ENCODE peak calls at places on chromosomes 6 and 20, in nine cellular contexts. R is NCI-H1092 treated with DMSO at 0.1 percent for 48 hours; L is GM10248; D is AG09309; Q is D341Med; I is NCI-H460; G is A172; V is activated CD4-positive, alpha-beta T cell treated with anti-CD3 and anti-CD28 coated beads, Interleukin-2, amount 50 U/mL, for 24 hours; C is CD8-positive, alpha-beta T cell. P is an unnamed sample.

GRCh38 chr6:32772656-32773055 is 9.3 kb upstream of the HLA-DQB2 start:
- DNase-seq in R (no peak), L (no peak), D (no peak), Q (no peak), I (no peak), G (no peak), V (no peak), C (no peak), P (no peak)

GRCh38 chr6:46993846-46994245 is 48.3 kb downstream of the ADGRF1 start:
- DNase-seq in R (no peak), L (no peak), D (peak; percentile 65), Q (no peak), I (no peak), G (peak; percentile 66), V (no peak), C (no peak), P (peak; percentile 78)

GRCh38 chr6:135667694-135668455 is 170.3 kb upstream of the AHI1 start:
- DNase-seq in R (peak; percentile 94), L (no peak), D (peak; percentile 32), Q (no peak), I (peak; percentile 16), G (peak; percentile 57), V (no peak), C (no peak), P (peak; percentile 39)

GRCh38 chr20:31822421-31823330 is 3.5 kb downstream of the MYLK2 start:
- DNase-seq in R (peak; percentile 94), L (peak; percentile 92), D (no peak), Q (peak; percentile 94), I (peak; percentile 43), G (peak; percentile 91), V (peak; percentile 66), C (peak; percentile 68), P (no peak)

GRCh38 chr20:34201531-34201930 is 39.7 kb upstream of the ASIP start:
- DNase-seq in R (no peak), L (no peak), D (no peak), Q (no peak), I (no peak), G (no peak), V (no peak), C (no peak), P (no peak)

GRCh38 chr20:59008715-59009336 is 1.8 kb upstream of the CTSZ start:
- DNase-seq in R (no peak), L (no peak), D (no peak), Q (no peak), I (no peak), G (no peak), V (no peak), C (no peak), P (no peak)

GRCh38 chr6:44219053-44219814 is 2.5 kb downstream of the MYMX start:
- DNase-seq in R (peak; percentile 62), L (peak; percentile 88), D (no peak), Q (no peak), I (no peak), G (peak; percentile 25), V (no peak), C (no peak), P (no peak)

GRCh38 chr6:16929814-16930213 is 168.6 kb upstream of the ATXN1 start:
- DNase-seq in R (no peak), L (no peak), D (peak; percentile 100), Q (no peak), I (no peak), G (no peak), V (no peak), C (no peak), P (peak; percentile 100)

GRCh38 chr20:48824830-48825550 is 2.8 kb downstream of the PREX1 start:
- DNase-seq in R (no peak), L (no peak), D (no peak), Q (no peak), I (no peak), G (no peak), V (no peak), C (no peak), P (no peak)

GRCh38 chr20:24502184-24502583 is 32.8 kb downstream of the SYNDIG1 start:
- DNase-seq in R (no peak), L (no peak), D (peak; percentile 83), Q (no peak), I (no peak), G (peak; percentile 94), V (no peak), C (no peak), P (peak; percentile 77)

GRCh38 chr20:53907968-53908751 is 162.2 kb downstream of the BCAS1 start:
- DNase-seq in R (no peak), L (no peak), D (no peak), Q (no peak), I (no peak), G (no peak), V (no peak), C (no peak), P (no peak)

GRCh38 chr20:58637466-58638198 is 13.5 kb upstream of the STX16 start:
- DNase-seq in R (no peak), L (no peak), D (no peak), Q (no peak), I (no peak), G (no peak), V (no peak), C (no peak), P (no peak)

GRCh38 chr6:136751478-136751956 is 40.8 kb downstream of the MAP3K5 start:
- DNase-seq in R (no peak), L (peak; percentile 64), D (peak; percentile 35), Q (no peak), I (no peak), G (no peak), V (no peak), C (peak; percentile 29), P (no peak)

GRCh38 chr6:42239736-42240375 is 22.2 kb upstream of the MRPS10 start:
- DNase-seq in R (no peak), L (no peak), D (no peak), Q (no peak), I (no peak), G (peak; percentile 73), V (no peak), C (no peak), P (peak; percentile 46)

GRCh38 chr6:18598865-18599264 is 211.7 kb downstream of the RNF144B start:
- DNase-seq in R (no peak), L (no peak), D (no peak), Q (no peak), I (no peak), G (no peak), V (no peak), C (no peak), P (no peak)

GRCh38 chr6:74705451-74705850 is 500.4 kb downstream of the COL12A1 start:
- DNase-seq in R (no peak), L (no peak), D (no peak), Q (no peak), I (no peak), G (no peak), V (no peak), C (no peak), P (no peak)